ENCODE peak calls at places on chromosomes 12 and 14, in eight cellular contexts. One of them, this sample, is unnamed.

GRCh38 chr12:122389677-122390076 is 32.8 kb downstream of the CLIP1 start:
- DNase-seq in foreskin fibroblast: no peak
- DNase-seq in lower leg skin: no peak
- DNase-seq in stimulated activated CD4-positive, alpha-beta T cell treated with anti-CD3 and anti-CD28 coated beads, Interleukin-1b, Interleukin-23, amount 100 ng/mL, for 1 hour: no peak
- DNase-seq in EL: no peak
- DNase-seq in NCI-H187 treated with DMSO at 0.1 percent for 48 hours: no peak
- DNase-seq in NCI-H2107: no peak
- DNase-seq in fibroblast of lung: no peak
- DNase-seq in this sample: no peak

GRCh38 chr12:132466241-132467188 is 23.4 kb upstream of the FBRSL1 start:
- DNase-seq in NCI-H187 treated with DMSO at 0.1 percent for 48 hours: no peak
- DNase-seq in NCI-H2107: no peak
- DNase-seq in stimulated activated CD4-positive, alpha-beta T cell treated with anti-CD3 and anti-CD28 coated beads, Interleukin-1b, Interleukin-23, amount 100 ng/mL, for 1 hour: no peak
- DNase-seq in foreskin fibroblast: no peak
- DNase-seq in fibroblast of lung: peak; percentile 43
- DNase-seq in EL: no peak
- DNase-seq in lower leg skin: no peak
- DNase-seq in this sample: no peak

GRCh38 chr12:106248177-106248848 is 493 bp upstream of the CKAP4 start:
- DNase-seq in fibroblast of lung: peak; percentile 71
- DNase-seq in NCI-H187 treated with DMSO at 0.1 percent for 48 hours: no peak
- DNase-seq in NCI-H2107: no peak
- DNase-seq in EL: peak; percentile 85
- DNase-seq in lower leg skin: peak; percentile 92
- DNase-seq in foreskin fibroblast: peak; percentile 51
- DNase-seq in stimulated activated CD4-positive, alpha-beta T cell treated with anti-CD3 and anti-CD28 coated beads, Interleukin-1b, Interleukin-23, amount 100 ng/mL, for 1 hour: no peak
- DNase-seq in this sample: peak; percentile 53

GRCh38 chr14:79701371-79701770 is 509.9 kb downstream of the DIO2 start:
- DNase-seq in stimulated activated CD4-positive, alpha-beta T cell treated with anti-CD3 and anti-CD28 coated beads, Interleukin-1b, Interleukin-23, amount 100 ng/mL, for 1 hour: no peak
- DNase-seq in lower leg skin: no peak
- DNase-seq in fibroblast of lung: no peak
- DNase-seq in NCI-H2107: no peak
- DNase-seq in foreskin fibroblast: no peak
- DNase-seq in NCI-H187 treated with DMSO at 0.1 percent for 48 hours: no peak
- DNase-seq in EL: no peak
- DNase-seq in this sample: no peak

GRCh38 chr14:24982472-24983155 is 67.3 kb downstream of the STXBP6 start:
- DNase-seq in foreskin fibroblast: peak; percentile 64
- DNase-seq in fibroblast of lung: peak; percentile 98
- DNase-seq in stimulated activated CD4-positive, alpha-beta T cell treated with anti-CD3 and anti-CD28 coated beads, Interleukin-1b, Interleukin-23, amount 100 ng/mL, for 1 hour: no peak
- DNase-seq in NCI-H187 treated with DMSO at 0.1 percent for 48 hours: no peak
- DNase-seq in lower leg skin: no peak
- DNase-seq in EL: peak; percentile 63
- DNase-seq in NCI-H2107: no peak
- DNase-seq in this sample: no peak

GRCh38 chr12:47789712-47790489 is 16.9 kb downstream of the SLC48A1 start:
- DNase-seq in stimulated activated CD4-positive, alpha-beta T cell treated with anti-CD3 and anti-CD28 coated beads, Interleukin-1b, Interleukin-23, amount 100 ng/mL, for 1 hour: no peak
- DNase-seq in EL: no peak
- DNase-seq in NCI-H187 treated with DMSO at 0.1 percent for 48 hours: no peak
- DNase-seq in lower leg skin: no peak
- DNase-seq in foreskin fibroblast: no peak
- DNase-seq in NCI-H2107: no peak
- DNase-seq in fibroblast of lung: no peak
- DNase-seq in this sample: no peak

GRCh38 chr12:51759695-51760094 is 88.8 kb downstream of the FIGNL2 start:
- DNase-seq in EL: no peak
- DNase-seq in foreskin fibroblast: no peak
- DNase-seq in NCI-H2107: no peak
- DNase-seq in stimulated activated CD4-positive, alpha-beta T cell treated with anti-CD3 and anti-CD28 coated beads, Interleukin-1b, Interleukin-23, amount 100 ng/mL, for 1 hour: no peak
- DNase-seq in fibroblast of lung: no peak
- DNase-seq in lower leg skin: no peak
- DNase-seq in NCI-H187 treated with DMSO at 0.1 percent for 48 hours: no peak
- DNase-seq in this sample: no peak

GRCh38 chr12:91913124-91913523 is 232.5 kb downstream of the BTG1 start:
- DNase-seq in stimulated activated CD4-positive, alpha-beta T cell treated with anti-CD3 and anti-CD28 coated beads, Interleukin-1b, Interleukin-23, amount 100 ng/mL, for 1 hour: no peak
- DNase-seq in fibroblast of lung: no peak
- DNase-seq in EL: no peak
- DNase-seq in foreskin fibroblast: no peak
- DNase-seq in lower leg skin: no peak
- DNase-seq in NCI-H2107: no peak
- DNase-seq in NCI-H187 treated with DMSO at 0.1 percent for 48 hours: no peak
- DNase-seq in this sample: no peak

GRCh38 chr12:90908465-90908864 is 46.5 kb downstream of the CCER1 start:
- DNase-seq in NCI-H187 treated with DMSO at 0.1 percent for 48 hours: no peak
- DNase-seq in NCI-H2107: no peak
- DNase-seq in foreskin fibroblast: peak; percentile 73
- DNase-seq in lower leg skin: no peak
- DNase-seq in stimulated activated CD4-positive, alpha-beta T cell treated with anti-CD3 and anti-CD28 coated beads, Interleukin-1b, Interleukin-23, amount 100 ng/mL, for 1 hour: no peak
- DNase-seq in fibroblast of lung: peak; percentile 72
- DNase-seq in EL: peak; percentile 81
- DNase-seq in this sample: no peak

GRCh38 chr12:27013606-27014084 is 539 bp downstream of the TM7SF3 start:
- DNase-seq in EL: no peak
- DNase-seq in NCI-H2107: no peak
- DNase-seq in NCI-H187 treated with DMSO at 0.1 percent for 48 hours: no peak
- DNase-seq in fibroblast of lung: peak; percentile 48
- DNase-seq in foreskin fibroblast: peak; percentile 26
- DNase-seq in lower leg skin: peak; percentile 92
- DNase-seq in stimulated activated CD4-positive, alpha-beta T cell treated with anti-CD3 and anti-CD28 coated beads, Interleukin-1b, Interleukin-23, amount 100 ng/mL, for 1 hour: no peak
- DNase-seq in this sample: no peak

GRCh38 chr14:87916103-87916885 is 76.7 kb downstream of the GALC start:
- DNase-seq in lower leg skin: no peak
- DNase-seq in stimulated activated CD4-positive, alpha-beta T cell treated with anti-CD3 and anti-CD28 coated beads, Interleukin-1b, Interleukin-23, amount 100 ng/mL, for 1 hour: no peak
- DNase-seq in EL: no peak
- DNase-seq in NCI-H2107: no peak
- DNase-seq in fibroblast of lung: no peak
- DNase-seq in NCI-H187 treated with DMSO at 0.1 percent for 48 hours: no peak
- DNase-seq in foreskin fibroblast: no peak
- DNase-seq in this sample: no peak

GRCh38 chr14:90592655-90593054 is 195.8 kb downstream of the CALM1 start:
- DNase-seq in NCI-H187 treated with DMSO at 0.1 percent for 48 hours: no peak
- DNase-seq in EL: no peak
- DNase-seq in foreskin fibroblast: no peak
- DNase-seq in stimulated activated CD4-positive, alpha-beta T cell treated with anti-CD3 and anti-CD28 coated beads, Interleukin-1b, Interleukin-23, amount 100 ng/mL, for 1 hour: no peak
- DNase-seq in lower leg skin: no peak
- DNase-seq in NCI-H2107: no peak
- DNase-seq in fibroblast of lung: no peak
- DNase-seq in this sample: no peak

GRCh38 chr14:58455593-58456265 is 28.2 kb downstream of the KIAA0586 start:
- DNase-seq in fibroblast of lung: no peak
- DNase-seq in NCI-H2107: no peak
- DNase-seq in stimulated activated CD4-positive, alpha-beta T cell treated with anti-CD3 and anti-CD28 coated beads, Interleukin-1b, Interleukin-23, amount 100 ng/mL, for 1 hour: no peak
- DNase-seq in lower leg skin: no peak
- DNase-seq in foreskin fibroblast: no peak
- DNase-seq in EL: peak; percentile 85
- DNase-seq in NCI-H187 treated with DMSO at 0.1 percent for 48 hours: no peak
- DNase-seq in this sample: no peak

GRCh38 chr14:101495827-101496778 is 65.2 kb upstream of the DIO3 start:
- DNase-seq in NCI-H187 treated with DMSO at 0.1 percent for 48 hours: no peak
- DNase-seq in foreskin fibroblast: no peak
- DNase-seq in lower leg skin: peak; percentile 72
- DNase-seq in fibroblast of lung: no peak
- DNase-seq in NCI-H2107: no peak
- DNase-seq in stimulated activated CD4-positive, alpha-beta T cell treated with anti-CD3 and anti-CD28 coated beads, Interleukin-1b, Interleukin-23, amount 100 ng/mL, for 1 hour: no peak
- DNase-seq in EL: no peak
- DNase-seq in this sample: peak; percentile 16

GRCh38 chr14:105411017-105411941 is 8.3 kb upstream of the MTA1 start:
- DNase-seq in EL: peak; percentile 59
- DNase-seq in NCI-H2107: no peak
- DNase-seq in stimulated activated CD4-positive, alpha-beta T cell treated with anti-CD3 and anti-CD28 coated beads, Interleukin-1b, Interleukin-23, amount 100 ng/mL, for 1 hour: no peak
- DNase-seq in fibroblast of lung: peak; percentile 26
- DNase-seq in NCI-H187 treated with DMSO at 0.1 percent for 48 hours: no peak
- DNase-seq in lower leg skin: no peak
- DNase-seq in foreskin fibroblast: peak; percentile 41
- DNase-seq in this sample: no peak

GRCh38 chr14:23608454-23608853 is 27.7 kb upstream of the DHRS2 start:
- DNase-seq in NCI-H2107: no peak
- DNase-seq in stimulated activated CD4-positive, alpha-beta T cell treated with anti-CD3 and anti-CD28 coated beads, Interleukin-1b, Interleukin-23, amount 100 ng/mL, for 1 hour: no peak
- DNase-seq in NCI-H187 treated with DMSO at 0.1 percent for 48 hours: no peak
- DNase-seq in lower leg skin: no peak
- DNase-seq in EL: no peak
- DNase-seq in foreskin fibroblast: no peak
- DNase-seq in fibroblast of lung: no peak
- DNase-seq in this sample: no peak

GRCh38 chr14:92987713-92988510 is 65.0 kb downstream of the CHGA start:
- DNase-seq in foreskin fibroblast: no peak
- DNase-seq in stimulated activated CD4-positive, alpha-beta T cell treated with anti-CD3 and anti-CD28 coated beads, Interleukin-1b, Interleukin-23, amount 100 ng/mL, for 1 hour: no peak
- DNase-seq in EL: no peak
- DNase-seq in fibroblast of lung: no peak
- DNase-seq in NCI-H187 treated with DMSO at 0.1 percent for 48 hours: no peak
- DNase-seq in NCI-H2107: no peak
- DNase-seq in lower leg skin: no peak
- DNase-seq in this sample: no peak

GRCh38 chr12:67456281-67456918 is 187.2 kb downstream of the CAND1 start:
- DNase-seq in lower leg skin: no peak
- DNase-seq in EL: peak; percentile 77
- DNase-seq in NCI-H187 treated with DMSO at 0.1 percent for 48 hours: no peak
- DNase-seq in NCI-H2107: peak; percentile 23
- DNase-seq in fibroblast of lung: peak; percentile 89
- DNase-seq in stimulated activated CD4-positive, alpha-beta T cell treated with anti-CD3 and anti-CD28 coated beads, Interleukin-1b, Interleukin-23, amount 100 ng/mL, for 1 hour: no peak
- DNase-seq in foreskin fibroblast: peak; percentile 81
- DNase-seq in this sample: no peak

GRCh38 chr12:98983647-98984046 is 338.6 kb downstream of the APAF1 start:
- DNase-seq in NCI-H2107: no peak
- DNase-seq in NCI-H187 treated with DMSO at 0.1 percent for 48 hours: no peak
- DNase-seq in foreskin fibroblast: no peak
- DNase-seq in fibroblast of lung: peak; percentile 3
- DNase-seq in stimulated activated CD4-positive, alpha-beta T cell treated with anti-CD3 and anti-CD28 coated beads, Interleukin-1b, Interleukin-23, amount 100 ng/mL, for 1 hour: no peak
- DNase-seq in lower leg skin: no peak
- DNase-seq in EL: no peak
- DNase-seq in this sample: no peak

GRCh38 chr14:92563359-92563758 is 49.8 kb downstream of the RIN3 start:
- DNase-seq in stimulated activated CD4-positive, alpha-beta T cell treated with anti-CD3 and anti-CD28 coated beads, Interleukin-1b, Interleukin-23, amount 100 ng/mL, for 1 hour: no peak
- DNase-seq in NCI-H2107: no peak
- DNase-seq in NCI-H187 treated with DMSO at 0.1 percent for 48 hours: no peak
- DNase-seq in lower leg skin: no peak
- DNase-seq in foreskin fibroblast: peak; percentile 37
- DNase-seq in EL: no peak
- DNase-seq in fibroblast of lung: peak; percentile 31
- DNase-seq in this sample: no peak

GRCh38 chr12:70180140-70180539 is 63.1 kb upstream of the CNOT2 start:
- DNase-seq in EL: no peak
- DNase-seq in lower leg skin: no peak
- DNase-seq in fibroblast of lung: no peak
- DNase-seq in NCI-H187 treated with DMSO at 0.1 percent for 48 hours: no peak
- DNase-seq in stimulated activated CD4-positive, alpha-beta T cell treated with anti-CD3 and anti-CD28 coated beads, Interleukin-1b, Interleukin-23, amount 100 ng/mL, for 1 hour: no peak
- DNase-seq in foreskin fibroblast: no peak
- DNase-seq in NCI-H2107: no peak
- DNase-seq in this sample: no peak

GRCh38 chr12:94152292-94153083 is 4.1 kb downstream of the PLXNC1 start:
- DNase-seq in NCI-H187 treated with DMSO at 0.1 percent for 48 hours: peak; percentile 87
- DNase-seq in fibroblast of lung: no peak
- DNase-seq in stimulated activated CD4-positive, alpha-beta T cell treated with anti-CD3 and anti-CD28 coated beads, Interleukin-1b, Interleukin-23, amount 100 ng/mL, for 1 hour: no peak
- DNase-seq in NCI-H2107: no peak
- DNase-seq in lower leg skin: peak; percentile 59
- DNase-seq in foreskin fibroblast: no peak
- DNase-seq in EL: no peak
- DNase-seq in this sample: no peak

GRCh38 chr12:57255916-57256315 is 4.9 kb upstream of the STAC3 start:
- DNase-seq in fibroblast of lung: no peak
- DNase-seq in foreskin fibroblast: no peak
- DNase-seq in EL: no peak
- DNase-seq in stimulated activated CD4-positive, alpha-beta T cell treated with anti-CD3 and anti-CD28 coated beads, Interleukin-1b, Interleukin-23, amount 100 ng/mL, for 1 hour: no peak
- DNase-seq in NCI-H187 treated with DMSO at 0.1 percent for 48 hours: no peak
- DNase-seq in lower leg skin: peak; percentile 65
- DNase-seq in NCI-H2107: no peak
- DNase-seq in this sample: no peak

GRCh38 chr12:124506145-124506831 is 61.1 kb downstream of the NCOR2 start:
- DNase-seq in EL: peak; percentile 38
- DNase-seq in NCI-H187 treated with DMSO at 0.1 percent for 48 hours: peak; percentile 84
- DNase-seq in stimulated activated CD4-positive, alpha-beta T cell treated with anti-CD3 and anti-CD28 coated beads, Interleukin-1b, Interleukin-23, amount 100 ng/mL, for 1 hour: no peak
- DNase-seq in lower leg skin: peak; percentile 95
- DNase-seq in NCI-H2107: peak; percentile 53
- DNase-seq in foreskin fibroblast: peak; percentile 59
- DNase-seq in fibroblast of lung: no peak
- DNase-seq in this sample: no peak

GRCh38 chr12:124499873-124500231 is 67.6 kb downstream of the NCOR2 start:
- DNase-seq in stimulated activated CD4-positive, alpha-beta T cell treated with anti-CD3 and anti-CD28 coated beads, Interleukin-1b, Interleukin-23, amount 100 ng/mL, for 1 hour: no peak
- DNase-seq in NCI-H187 treated with DMSO at 0.1 percent for 48 hours: no peak
- DNase-seq in NCI-H2107: no peak
- DNase-seq in EL: no peak
- DNase-seq in lower leg skin: no peak
- DNase-seq in fibroblast of lung: no peak
- DNase-seq in foreskin fibroblast: no peak
- DNase-seq in this sample: no peak

GRCh38 chr12:105733579-105733978 is 403.1 kb downstream of the C12orf75 start:
- DNase-seq in stimulated activated CD4-positive, alpha-beta T cell treated with anti-CD3 and anti-CD28 coated beads, Interleukin-1b, Interleukin-23, amount 100 ng/mL, for 1 hour: no peak
- DNase-seq in NCI-H2107: no peak
- DNase-seq in NCI-H187 treated with DMSO at 0.1 percent for 48 hours: no peak
- DNase-seq in lower leg skin: no peak
- DNase-seq in fibroblast of lung: no peak
- DNase-seq in foreskin fibroblast: no peak
- DNase-seq in EL: no peak
- DNase-seq in this sample: no peak

GRCh38 chr12:11657511-11657910 is 8.0 kb downstream of the ETV6 start:
- DNase-seq in fibroblast of lung: no peak
- DNase-seq in NCI-H187 treated with DMSO at 0.1 percent for 48 hours: no peak
- DNase-seq in stimulated activated CD4-positive, alpha-beta T cell treated with anti-CD3 and anti-CD28 coated beads, Interleukin-1b, Interleukin-23, amount 100 ng/mL, for 1 hour: no peak
- DNase-seq in lower leg skin: no peak
- DNase-seq in NCI-H2107: no peak
- DNase-seq in EL: peak; percentile 36
- DNase-seq in foreskin fibroblast: no peak
- DNase-seq in this sample: no peak

GRCh38 chr12:44362947-44363346 is 513.2 kb downstream of the NELL2 start:
- DNase-seq in NCI-H187 treated with DMSO at 0.1 percent for 48 hours: no peak
- DNase-seq in lower leg skin: no peak
- DNase-seq in EL: no peak
- DNase-seq in fibroblast of lung: no peak
- DNase-seq in NCI-H2107: no peak
- DNase-seq in stimulated activated CD4-positive, alpha-beta T cell treated with anti-CD3 and anti-CD28 coated beads, Interleukin-1b, Interleukin-23, amount 100 ng/mL, for 1 hour: no peak
- DNase-seq in foreskin fibroblast: no peak
- DNase-seq in this sample: no peak

GRCh38 chr12:132953771-132954170 is 2.3 kb downstream of the ZNF605 start:
- DNase-seq in NCI-H187 treated with DMSO at 0.1 percent for 48 hours: no peak
- DNase-seq in lower leg skin: peak; percentile 21
- DNase-seq in foreskin fibroblast: no peak
- DNase-seq in EL: no peak
- DNase-seq in NCI-H2107: no peak
- DNase-seq in fibroblast of lung: no peak
- DNase-seq in stimulated activated CD4-positive, alpha-beta T cell treated with anti-CD3 and anti-CD28 coated beads, Interleukin-1b, Interleukin-23, amount 100 ng/mL, for 1 hour: no peak
- DNase-seq in this sample: no peak

GRCh38 chr14:51593397-51593796 is 58.3 kb upstream of the FRMD6 start:
- DNase-seq in lower leg skin: no peak
- DNase-seq in fibroblast of lung: peak; percentile 76
- DNase-seq in NCI-H187 treated with DMSO at 0.1 percent for 48 hours: no peak
- DNase-seq in EL: no peak
- DNase-seq in stimulated activated CD4-positive, alpha-beta T cell treated with anti-CD3 and anti-CD28 coated beads, Interleukin-1b, Interleukin-23, amount 100 ng/mL, for 1 hour: no peak
- DNase-seq in NCI-H2107: no peak
- DNase-seq in foreskin fibroblast: no peak
- DNase-seq in this sample: no peak

GRCh38 chr12:63935361-63935760 is 90.9 kb downstream of the SRGAP1 start:
- DNase-seq in foreskin fibroblast: no peak
- DNase-seq in NCI-H187 treated with DMSO at 0.1 percent for 48 hours: no peak
- DNase-seq in NCI-H2107: no peak
- DNase-seq in fibroblast of lung: no peak
- DNase-seq in stimulated activated CD4-positive, alpha-beta T cell treated with anti-CD3 and anti-CD28 coated beads, Interleukin-1b, Interleukin-23, amount 100 ng/mL, for 1 hour: no peak
- DNase-seq in EL: no peak
- DNase-seq in lower leg skin: no peak
- DNase-seq in this sample: no peak

GRCh38 chr12:106136263-106136662 is 2.5 kb downstream of the NUAK1 start:
- DNase-seq in fibroblast of lung: peak; percentile 85
- DNase-seq in foreskin fibroblast: peak; percentile 68
- DNase-seq in stimulated activated CD4-positive, alpha-beta T cell treated with anti-CD3 and anti-CD28 coated beads, Interleukin-1b, Interleukin-23, amount 100 ng/mL, for 1 hour: peak; percentile 65
- DNase-seq in NCI-H2107: peak; percentile 91
- DNase-seq in lower leg skin: peak; percentile 99
- DNase-seq in EL: peak; percentile 91
- DNase-seq in NCI-H187 treated with DMSO at 0.1 percent for 48 hours: peak; percentile 65
- DNase-seq in this sample: peak; percentile 84

This sample was measured in mesothelial cell of epicardium.